ENCODE peak calls at places on chromosomes 4 and X, in eight cellular contexts. One of them, this sample, is unnamed.

GRCh38 chrX:48976086-48976485 is 4.4 kb upstream of the KCND1 start:
- DNase-seq in breast epithelium: no peak
- DNase-seq in left ventricle myocardium inferior: no peak
- DNase-seq in choroid plexus epithelial cell: no peak
- DNase-seq in suprapubic skin: no peak
- DNase-seq in AG09309: no peak
- DNase-seq in heart left ventricle: no peak
- DNase-seq in stomach: no peak
- DNase-seq in this sample: no peak

GRCh38 chr4:159248383-159249178 is 145.7 kb downstream of the RAPGEF2 start:
- DNase-seq in stomach: no peak
- DNase-seq in AG09309: peak; percentile 57
- DNase-seq in suprapubic skin: no peak
- DNase-seq in left ventricle myocardium inferior: no peak
- DNase-seq in choroid plexus epithelial cell: peak; percentile 94
- DNase-seq in breast epithelium: no peak
- DNase-seq in heart left ventricle: no peak
- DNase-seq in this sample: no peak

GRCh38 chr4:172740434-172740833 is 428.2 kb upstream of the GALNT7 start:
- DNase-seq in AG09309: no peak
- DNase-seq in choroid plexus epithelial cell: no peak
- DNase-seq in suprapubic skin: no peak
- DNase-seq in stomach: no peak
- DNase-seq in heart left ventricle: no peak
- DNase-seq in left ventricle myocardium inferior: no peak
- DNase-seq in breast epithelium: no peak
- DNase-seq in this sample: no peak

GRCh38 chr4:156958276-156959074 is 13.1 kb downstream of the PDGFC start:
- DNase-seq in stomach: no peak
- DNase-seq in heart left ventricle: no peak
- DNase-seq in AG09309: no peak
- DNase-seq in suprapubic skin: no peak
- DNase-seq in left ventricle myocardium inferior: no peak
- DNase-seq in choroid plexus epithelial cell: no peak
- DNase-seq in breast epithelium: no peak
- DNase-seq in this sample: no peak

GRCh38 chr4:40662962-40663604 is 33.4 kb upstream of the RBM47 start:
- DNase-seq in choroid plexus epithelial cell: peak; percentile 64
- DNase-seq in breast epithelium: no peak
- DNase-seq in heart left ventricle: no peak
- DNase-seq in AG09309: peak; percentile 33
- DNase-seq in stomach: no peak
- DNase-seq in suprapubic skin: no peak
- DNase-seq in left ventricle myocardium inferior: no peak
- DNase-seq in this sample: peak; percentile 75

GRCh38 chr4:2745981-2746806 is 9.9 kb downstream of the TNIP2 start:
- DNase-seq in choroid plexus epithelial cell: peak; percentile 43
- DNase-seq in stomach: peak; percentile 44
- DNase-seq in heart left ventricle: peak; percentile 84
- DNase-seq in AG09309: no peak
- DNase-seq in left ventricle myocardium inferior: peak; percentile 55
- DNase-seq in breast epithelium: no peak
- DNase-seq in suprapubic skin: no peak
- DNase-seq in this sample: peak; percentile 55

GRCh38 chr4:168880087-168880675 is 129.9 kb downstream of the CBR4 start:
- DNase-seq in suprapubic skin: no peak
- DNase-seq in breast epithelium: no peak
- DNase-seq in AG09309: no peak
- DNase-seq in left ventricle myocardium inferior: no peak
- DNase-seq in heart left ventricle: no peak
- DNase-seq in choroid plexus epithelial cell: no peak
- DNase-seq in stomach: no peak
- DNase-seq in this sample: no peak

GRCh38 chr4:16579866-16580265 is 318.6 kb downstream of the LDB2 start:
- DNase-seq in left ventricle myocardium inferior: no peak
- DNase-seq in AG09309: no peak
- DNase-seq in stomach: no peak
- DNase-seq in heart left ventricle: no peak
- DNase-seq in suprapubic skin: no peak
- DNase-seq in breast epithelium: no peak
- DNase-seq in choroid plexus epithelial cell: no peak
- DNase-seq in this sample: peak; percentile 23

GRCh38 chrX:43644124-43644701 is 11.9 kb upstream of the MAOA start:
- DNase-seq in AG09309: no peak
- DNase-seq in stomach: no peak
- DNase-seq in left ventricle myocardium inferior: no peak
- DNase-seq in breast epithelium: no peak
- DNase-seq in choroid plexus epithelial cell: peak; percentile 89
- DNase-seq in suprapubic skin: no peak
- DNase-seq in heart left ventricle: no peak
- DNase-seq in this sample: peak; percentile 65

GRCh38 chrX:30582664-30583063 is 5.1 kb upstream of the TASL start:
- DNase-seq in breast epithelium: no peak
- DNase-seq in heart left ventricle: no peak
- DNase-seq in left ventricle myocardium inferior: no peak
- DNase-seq in choroid plexus epithelial cell: no peak
- DNase-seq in suprapubic skin: no peak
- DNase-seq in AG09309: no peak
- DNase-seq in stomach: no peak
- DNase-seq in this sample: no peak

GRCh38 chrX:46588263-46588662 is 14.7 kb downstream of the CHST7 start:
- DNase-seq in breast epithelium: peak; percentile 56
- DNase-seq in choroid plexus epithelial cell: peak; percentile 84
- DNase-seq in left ventricle myocardium inferior: peak; percentile 41
- DNase-seq in stomach: no peak
- DNase-seq in suprapubic skin: no peak
- DNase-seq in heart left ventricle: peak; percentile 57
- DNase-seq in AG09309: no peak
- DNase-seq in this sample: no peak

GRCh38 chr4:86521373-86521969 is 72.6 kb upstream of the PTPN13 start:
- DNase-seq in left ventricle myocardium inferior: no peak
- DNase-seq in suprapubic skin: no peak
- DNase-seq in choroid plexus epithelial cell: no peak
- DNase-seq in heart left ventricle: no peak
- DNase-seq in stomach: no peak
- DNase-seq in breast epithelium: no peak
- DNase-seq in AG09309: no peak
- DNase-seq in this sample: no peak

GRCh38 chr4:87465739-87466366 is 43.5 kb downstream of the NUDT9 start:
- DNase-seq in breast epithelium: no peak
- DNase-seq in stomach: no peak
- DNase-seq in AG09309: peak; percentile 20
- DNase-seq in left ventricle myocardium inferior: no peak
- DNase-seq in heart left ventricle: no peak
- DNase-seq in suprapubic skin: no peak
- DNase-seq in choroid plexus epithelial cell: peak; percentile 81
- DNase-seq in this sample: peak; percentile 7

GRCh38 chr4:123055943-123056342 is 133.5 kb upstream of the NUDT6 start:
- DNase-seq in AG09309: no peak
- DNase-seq in choroid plexus epithelial cell: no peak
- DNase-seq in heart left ventricle: no peak
- DNase-seq in left ventricle myocardium inferior: no peak
- DNase-seq in stomach: no peak
- DNase-seq in breast epithelium: no peak
- DNase-seq in suprapubic skin: no peak
- DNase-seq in this sample: no peak

GRCh38 chr4:537436-538264 is 38.4 kb downstream of the TMEM271 start:
- DNase-seq in heart left ventricle: no peak
- DNase-seq in AG09309: no peak
- DNase-seq in suprapubic skin: no peak
- DNase-seq in breast epithelium: peak; percentile 14
- DNase-seq in left ventricle myocardium inferior: no peak
- DNase-seq in choroid plexus epithelial cell: no peak
- DNase-seq in stomach: peak; percentile 17
- DNase-seq in this sample: no peak

DNA sequence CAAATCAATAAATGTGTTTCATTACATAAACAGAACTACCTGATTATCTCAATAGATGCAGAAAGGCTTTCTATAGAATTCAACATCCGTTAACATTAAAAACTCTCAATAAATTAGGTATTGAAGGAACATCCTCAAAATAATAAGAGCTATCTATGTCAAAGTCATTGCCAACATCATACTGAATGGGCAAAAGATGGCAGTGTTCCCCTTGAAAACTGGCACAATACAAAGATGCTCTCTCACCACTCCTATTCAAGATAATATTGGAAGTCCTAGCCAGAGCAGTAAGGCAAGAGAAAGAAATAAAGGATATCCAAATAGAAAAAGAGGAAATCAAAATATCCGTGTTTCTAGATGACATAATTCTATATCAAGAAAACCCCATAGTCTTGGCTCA is 466.4 kb downstream of the MAGEE1 start:
- DNase-seq in suprapubic skin: no peak
- DNase-seq in choroid plexus epithelial cell: peak; percentile 1
- DNase-seq in breast epithelium: no peak
- DNase-seq in left ventricle myocardium inferior: no peak
- DNase-seq in AG09309: no peak
- DNase-seq in stomach: no peak
- DNase-seq in heart left ventricle: no peak
- DNase-seq in this sample: no peak
- TF ChIP-seq CTCF in suprapubic skin: no peak
- TF ChIP-seq CTCF in choroid plexus epithelial cell: no peak
- TF ChIP-seq CTCF in breast epithelium: no peak
- TF ChIP-seq CTCF in left ventricle myocardium inferior: no peak
- TF ChIP-seq CTCF in AG09309: no peak
- TF ChIP-seq CTCF in stomach: no peak
- TF ChIP-seq CTCF in heart left ventricle: no peak
- TF ChIP-seq CTCF in this sample: no peak

GRCh38 chrX:71911023-71911730 is 532 bp downstream of the NHSL2 start:
- DNase-seq in heart left ventricle: no peak
- DNase-seq in left ventricle myocardium inferior: peak; percentile 15
- DNase-seq in breast epithelium: no peak
- DNase-seq in AG09309: no peak
- DNase-seq in suprapubic skin: no peak
- DNase-seq in choroid plexus epithelial cell: no peak
- DNase-seq in stomach: no peak
- DNase-seq in this sample: no peak

GRCh38 chrX:71908387-71908786 is 2.3 kb upstream of the NHSL2 start:
- DNase-seq in choroid plexus epithelial cell: no peak
- DNase-seq in suprapubic skin: no peak
- DNase-seq in stomach: no peak
- DNase-seq in left ventricle myocardium inferior: no peak
- DNase-seq in breast epithelium: no peak
- DNase-seq in heart left ventricle: no peak
- DNase-seq in AG09309: no peak
- DNase-seq in this sample: no peak

GRCh38 chrX:71911731-71912050 is 1.0 kb downstream of the NHSL2 start:
- DNase-seq in breast epithelium: no peak
- DNase-seq in stomach: no peak
- DNase-seq in left ventricle myocardium inferior: no peak
- DNase-seq in suprapubic skin: no peak
- DNase-seq in heart left ventricle: no peak
- DNase-seq in AG09309: no peak
- DNase-seq in choroid plexus epithelial cell: no peak
- DNase-seq in this sample: no peak

GRCh38 chrX:71910526-71911022 is at the start of gene NHSL2:
- DNase-seq in heart left ventricle: peak; percentile 36
- DNase-seq in breast epithelium: no peak
- DNase-seq in suprapubic skin: no peak
- DNase-seq in choroid plexus epithelial cell: no peak
- DNase-seq in stomach: no peak
- DNase-seq in AG09309: no peak
- DNase-seq in left ventricle myocardium inferior: peak; percentile 25
- DNase-seq in this sample: no peak

DNA sequence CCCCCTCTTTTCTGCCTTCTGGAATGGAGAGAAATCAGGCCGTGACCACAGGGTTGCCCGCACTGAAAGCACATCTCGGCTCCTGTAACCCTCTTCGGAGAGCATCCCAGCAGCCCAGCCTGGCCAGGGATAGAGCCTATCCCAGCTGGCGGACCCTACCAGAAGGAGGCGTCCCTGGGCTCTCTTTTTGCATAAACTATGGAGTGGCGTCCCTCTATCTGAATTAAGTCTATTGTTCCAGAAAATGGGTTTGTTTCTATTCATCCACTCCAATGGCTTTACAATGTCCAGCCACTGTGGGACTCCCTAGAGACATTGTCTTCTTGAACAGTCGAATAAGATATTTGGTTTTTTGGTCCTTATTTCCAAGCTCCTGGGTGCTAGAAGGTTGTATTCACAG is 689 bp upstream of the NHSL2 start:
- DNase-seq in heart left ventricle: peak; percentile 27
- DNase-seq in stomach: no peak
- DNase-seq in breast epithelium: no peak
- DNase-seq in AG09309: no peak
- DNase-seq in left ventricle myocardium inferior: no peak
- DNase-seq in choroid plexus epithelial cell: peak; percentile 25
- DNase-seq in suprapubic skin: no peak
- DNase-seq in this sample: no peak
- H3K4me3 ChIP-seq in heart left ventricle: no peak overlapping the region
- H3K4me3 ChIP-seq in stomach: peak overlapping the region; percentile 50
- H3K4me3 ChIP-seq in breast epithelium: no peak overlapping the region
- H3K4me3 ChIP-seq in AG09309: peak overlapping the region; percentile 62
- H3K4me3 ChIP-seq in left ventricle myocardium inferior: peak overlapping the region; percentile 63
- H3K4me3 ChIP-seq in choroid plexus epithelial cell: peak overlapping the region; percentile 48
- H3K4me3 ChIP-seq in suprapubic skin: peak overlapping the region; percentile 52
- H3K4me3 ChIP-seq in this sample: peak overlapping the region; percentile 66

GRCh38 chr4:44678094-44679023 is at the start of gene GUF1:
- DNase-seq in stomach: peak; percentile 91
- DNase-seq in AG09309: peak; percentile 42
- DNase-seq in left ventricle myocardium inferior: peak; percentile 89
- DNase-seq in heart left ventricle: peak; percentile 94
- DNase-seq in choroid plexus epithelial cell: peak; percentile 93
- DNase-seq in breast epithelium: peak; percentile 85
- DNase-seq in suprapubic skin: peak; percentile 90
- DNase-seq in this sample: peak; percentile 60
- TF ChIP-seq CTCF in stomach: no peak
- TF ChIP-seq CTCF in AG09309: no peak
- TF ChIP-seq CTCF in left ventricle myocardium inferior: no peak
- TF ChIP-seq CTCF in heart left ventricle: no peak
- TF ChIP-seq CTCF in choroid plexus epithelial cell: peak; percentile 13
- TF ChIP-seq CTCF in breast epithelium: no peak
- TF ChIP-seq CTCF in suprapubic skin: no peak
- TF ChIP-seq CTCF in this sample: no peak

GRCh38 chr4:5710065-5710961 is 688 bp upstream of the EVC start:
- DNase-seq in stomach: no peak
- DNase-seq in heart left ventricle: no peak
- DNase-seq in breast epithelium: no peak
- DNase-seq in choroid plexus epithelial cell: peak; percentile 42
- DNase-seq in suprapubic skin: no peak
- DNase-seq in AG09309: no peak
- DNase-seq in left ventricle myocardium inferior: no peak
- DNase-seq in this sample: no peak

GRCh38 chr4:5712517-5712916 is 1.5 kb downstream of the EVC start:
- DNase-seq in choroid plexus epithelial cell: peak; percentile 87
- DNase-seq in stomach: no peak
- DNase-seq in breast epithelium: no peak
- DNase-seq in left ventricle myocardium inferior: no peak
- DNase-seq in heart left ventricle: no peak
- DNase-seq in suprapubic skin: no peak
- DNase-seq in AG09309: peak; percentile 79
- DNase-seq in this sample: no peak

GRCh38 chr4:5712931-5713330 is 1.9 kb downstream of the EVC start:
- DNase-seq in heart left ventricle: no peak
- DNase-seq in suprapubic skin: no peak
- DNase-seq in stomach: no peak
- DNase-seq in left ventricle myocardium inferior: no peak
- DNase-seq in AG09309: no peak
- DNase-seq in choroid plexus epithelial cell: no peak
- DNase-seq in breast epithelium: no peak
- DNase-seq in this sample: no peak

GRCh38 chr4:5710962-5711478 is at the start of gene EVC:
- DNase-seq in suprapubic skin: peak; percentile 86
- DNase-seq in heart left ventricle: peak; percentile 78
- DNase-seq in choroid plexus epithelial cell: peak; percentile 82
- DNase-seq in breast epithelium: peak; percentile 60
- DNase-seq in stomach: peak; percentile 62
- DNase-seq in left ventricle myocardium inferior: peak; percentile 88
- DNase-seq in AG09309: no peak
- DNase-seq in this sample: peak; percentile 47

GRCh38 chr4:5711479-5712184 is 631 bp downstream of the EVC start:
- DNase-seq in AG09309: no peak
- DNase-seq in left ventricle myocardium inferior: peak; percentile 39
- DNase-seq in breast epithelium: no peak
- DNase-seq in suprapubic skin: no peak
- DNase-seq in choroid plexus epithelial cell: peak; percentile 55
- DNase-seq in heart left ventricle: no peak
- DNase-seq in stomach: no peak
- DNase-seq in this sample: no peak
- H3K4me3 ChIP-seq in AG09309: peak overlapping the region; percentile 72
- H3K4me3 ChIP-seq in left ventricle myocardium inferior: peak overlapping the region; percentile 71
- H3K4me3 ChIP-seq in breast epithelium: peak overlapping the region; percentile 85
- H3K4me3 ChIP-seq in suprapubic skin: peak overlapping the region; percentile 62
- H3K4me3 ChIP-seq in choroid plexus epithelial cell: peak overlapping the region; percentile 65
- H3K4me3 ChIP-seq in heart left ventricle: no peak overlapping the region
- H3K4me3 ChIP-seq in stomach: peak overlapping the region; percentile 53
- H3K4me3 ChIP-seq in this sample: peak overlapping the region; percentile 74

This sample was measured in kidney epithelial cell.